ENCODE peak calls at places on chromosomes 13 and 19, in ten cellular contexts. One of them, this sample, is unnamed.

GRCh38 chr13:47126432-47126831 is 229.6 kb upstream of the HTR2A start:
- DNase-seq in tibial artery: no peak
- DNase-seq in IMR-90: no peak
- DNase-seq in tibial nerve: no peak
- DNase-seq in fibroblast of the aortic adventitia: peak
- DNase-seq in BE2C: no peak
- DNase-seq in heart right ventricle: no peak
- DNase-seq in AG04449: no peak
- DNase-seq in PC-9: no peak
- DNase-seq in fibroblast of mammary gland: peak
- DNase-seq in this sample: no peak

GRCh38 chr19:29530549-29531457 is 5.0 kb downstream of the VSTM2B start:
- DNase-seq in AG04449: no peak
- DNase-seq in fibroblast of the aortic adventitia: no peak
- DNase-seq in IMR-90: no peak
- DNase-seq in BE2C: no peak
- DNase-seq in PC-9: no peak
- DNase-seq in heart right ventricle: no peak
- DNase-seq in tibial nerve: no peak
- DNase-seq in fibroblast of mammary gland: no peak
- DNase-seq in tibial artery: peak
- DNase-seq in this sample: peak

GRCh38 chr19:14580623-14581237 is 2.2 kb upstream of the CLEC17A start:
- DNase-seq in PC-9: no peak
- DNase-seq in BE2C: no peak
- DNase-seq in IMR-90: no peak
- DNase-seq in fibroblast of the aortic adventitia: no peak
- DNase-seq in AG04449: no peak
- DNase-seq in tibial nerve: no peak
- DNase-seq in tibial artery: no peak
- DNase-seq in heart right ventricle: no peak
- DNase-seq in fibroblast of mammary gland: no peak
- DNase-seq in this sample: no peak

GRCh38 chr13:77533875-77534788 is 1.4 kb upstream of the SCEL start:
- DNase-seq in heart right ventricle: no peak
- DNase-seq in fibroblast of the aortic adventitia: no peak
- DNase-seq in tibial nerve: no peak
- DNase-seq in AG04449: no peak
- DNase-seq in PC-9: no peak
- DNase-seq in BE2C: no peak
- DNase-seq in IMR-90: no peak
- DNase-seq in tibial artery: no peak
- DNase-seq in fibroblast of mammary gland: peak
- DNase-seq in this sample: no peak

GRCh38 chr19:15432018-15432494 is 13.3 kb upstream of the AKAP8L start:
- DNase-seq in fibroblast of mammary gland: no peak
- DNase-seq in BE2C: no peak
- DNase-seq in heart right ventricle: no peak
- DNase-seq in fibroblast of the aortic adventitia: no peak
- DNase-seq in IMR-90: no peak
- DNase-seq in PC-9: no peak
- DNase-seq in tibial artery: no peak
- DNase-seq in AG04449: no peak
- DNase-seq in tibial nerve: no peak
- DNase-seq in this sample: no peak

GRCh38 chr13:33445476-33445875 is 159.9 kb upstream of the STARD13 start:
- DNase-seq in IMR-90: no peak
- DNase-seq in AG04449: no peak
- DNase-seq in BE2C: no peak
- DNase-seq in fibroblast of the aortic adventitia: no peak
- DNase-seq in tibial artery: no peak
- DNase-seq in heart right ventricle: no peak
- DNase-seq in PC-9: no peak
- DNase-seq in tibial nerve: no peak
- DNase-seq in fibroblast of mammary gland: no peak
- DNase-seq in this sample: no peak

GRCh38 chr13:113171250-113172125 is 13.0 kb downstream of the PROZ start:
- DNase-seq in AG04449: no peak
- DNase-seq in fibroblast of mammary gland: no peak
- DNase-seq in BE2C: no peak
- DNase-seq in tibial artery: no peak
- DNase-seq in tibial nerve: no peak
- DNase-seq in fibroblast of the aortic adventitia: no peak
- DNase-seq in IMR-90: no peak
- DNase-seq in PC-9: no peak
- DNase-seq in heart right ventricle: no peak
- DNase-seq in this sample: no peak

GRCh38 chr13:45928843-45929242 is 77.3 kb upstream of the SIAH3 start:
- DNase-seq in fibroblast of the aortic adventitia: peak
- DNase-seq in tibial nerve: no peak
- DNase-seq in BE2C: no peak
- DNase-seq in fibroblast of mammary gland: no peak
- DNase-seq in heart right ventricle: no peak
- DNase-seq in AG04449: no peak
- DNase-seq in tibial artery: no peak
- DNase-seq in PC-9: no peak
- DNase-seq in IMR-90: no peak
- DNase-seq in this sample: no peak

GRCh38 chr13:47049276-47049989 is 152.6 kb upstream of the HTR2A start:
- DNase-seq in heart right ventricle: no peak
- DNase-seq in AG04449: no peak
- DNase-seq in tibial nerve: no peak
- DNase-seq in fibroblast of the aortic adventitia: no peak
- DNase-seq in fibroblast of mammary gland: no peak
- DNase-seq in tibial artery: no peak
- DNase-seq in BE2C: no peak
- DNase-seq in PC-9: no peak
- DNase-seq in IMR-90: peak
- DNase-seq in this sample: no peak

GRCh38 chr19:4713384-4713951 is 10.2 kb downstream of the DPP9 start:
- DNase-seq in heart right ventricle: peak
- DNase-seq in BE2C: no peak
- DNase-seq in AG04449: peak
- DNase-seq in tibial artery: peak
- DNase-seq in IMR-90: peak
- DNase-seq in fibroblast of the aortic adventitia: peak
- DNase-seq in fibroblast of mammary gland: peak
- DNase-seq in tibial nerve: peak
- DNase-seq in PC-9: peak
- DNase-seq in this sample: no peak
- H3K4me3 ChIP-seq in heart right ventricle: no peak
- H3K4me3 ChIP-seq in BE2C: no peak
- H3K4me3 ChIP-seq in AG04449: no peak
- H3K4me3 ChIP-seq in tibial artery: no peak
- H3K4me3 ChIP-seq in IMR-90: no peak
- H3K4me3 ChIP-seq in fibroblast of the aortic adventitia: no peak
- H3K4me3 ChIP-seq in fibroblast of mammary gland: no peak
- H3K4me3 ChIP-seq in tibial nerve: no peak
- H3K4me3 ChIP-seq in PC-9: no peak
- H3K4me3 ChIP-seq in this sample: no peak

GRCh38 chr19:48400018-48400742 is 6.7 kb downstream of the GRIN2D start:
- DNase-seq in heart right ventricle: peak
- DNase-seq in AG04449: no peak
- DNase-seq in fibroblast of mammary gland: peak
- DNase-seq in tibial nerve: peak
- DNase-seq in BE2C: peak
- DNase-seq in PC-9: peak
- DNase-seq in tibial artery: peak
- DNase-seq in IMR-90: peak
- DNase-seq in fibroblast of the aortic adventitia: peak
- DNase-seq in this sample: no peak
- H3K4me3 ChIP-seq in heart right ventricle: no peak
- H3K4me3 ChIP-seq in AG04449: peak
- H3K4me3 ChIP-seq in fibroblast of mammary gland: peak
- H3K4me3 ChIP-seq in tibial nerve: no peak
- H3K4me3 ChIP-seq in BE2C: peak
- H3K4me3 ChIP-seq in PC-9: peak
- H3K4me3 ChIP-seq in tibial artery: peak
- H3K4me3 ChIP-seq in IMR-90: peak
- H3K4me3 ChIP-seq in fibroblast of the aortic adventitia: peak
- H3K4me3 ChIP-seq in this sample: no peak

GRCh38 chr19:47132522-47132852 is 1.9 kb downstream of the SAE1 start:
- DNase-seq in heart right ventricle: no peak
- DNase-seq in tibial nerve: no peak
- DNase-seq in IMR-90: no peak
- DNase-seq in fibroblast of mammary gland: no peak
- DNase-seq in PC-9: no peak
- DNase-seq in fibroblast of the aortic adventitia: no peak
- DNase-seq in BE2C: no peak
- DNase-seq in tibial artery: no peak
- DNase-seq in AG04449: no peak
- DNase-seq in this sample: no peak
- H3K4me3 ChIP-seq in heart right ventricle: no peak
- H3K4me3 ChIP-seq in tibial nerve: no peak
- H3K4me3 ChIP-seq in IMR-90: no peak
- H3K4me3 ChIP-seq in fibroblast of mammary gland: no peak
- H3K4me3 ChIP-seq in PC-9: peak
- H3K4me3 ChIP-seq in fibroblast of the aortic adventitia: no peak
- H3K4me3 ChIP-seq in BE2C: peak
- H3K4me3 ChIP-seq in tibial artery: no peak
- H3K4me3 ChIP-seq in AG04449: no peak
- H3K4me3 ChIP-seq in this sample: no peak

GRCh38 chr13:109779876-109780516 is 6.4 kb downstream of the IRS2 start:
- DNase-seq in AG04449: no peak
- DNase-seq in PC-9: no peak
- DNase-seq in heart right ventricle: no peak
- DNase-seq in fibroblast of the aortic adventitia: no peak
- DNase-seq in IMR-90: no peak
- DNase-seq in fibroblast of mammary gland: no peak
- DNase-seq in tibial nerve: no peak
- DNase-seq in BE2C: peak
- DNase-seq in tibial artery: no peak
- DNase-seq in this sample: no peak
- H3K4me3 ChIP-seq in AG04449: peak
- H3K4me3 ChIP-seq in PC-9: peak
- H3K4me3 ChIP-seq in heart right ventricle: peak
- H3K4me3 ChIP-seq in fibroblast of the aortic adventitia: peak
- H3K4me3 ChIP-seq in IMR-90: no peak
- H3K4me3 ChIP-seq in fibroblast of mammary gland: peak
- H3K4me3 ChIP-seq in tibial nerve: peak
- H3K4me3 ChIP-seq in BE2C: peak
- H3K4me3 ChIP-seq in tibial artery: peak
- H3K4me3 ChIP-seq in this sample: peak